ENCODE peak calls at places on chromosomes 6 and 20, in ten cellular contexts. K is adrenal gland, P is PC-9, O is astrocyte of the cerebellum, C is fibroblast of pulmonary artery, G is fibroblast of the aortic adventitia, W is stomach, L is breast epithelium, H is sigmoid colon, V is prostate gland. X is an unnamed sample.

GRCh38 chr6:134732761-134733160 is 217.1 kb downstream of the ALDH8A1 start:
- DNase-seq in H (no peak), V (no peak), G (no peak), P (no peak), L (no peak), C (no peak), O (no peak), W (no peak), K (no peak), X (no peak)

GRCh38 chr6:30752164-30752927 is 8.0 kb upstream of the IER3 start:
- DNase-seq in O (peak), G (peak), H (peak), P (peak), K (peak), L (peak), C (peak), V (peak), W (peak), X (peak)

GRCh38 chr6:149701699-149702098 is 16.2 kb downstream of the LATS1 start:
- DNase-seq in P (no peak), C (no peak), H (no peak), K (no peak), G (peak), V (no peak), O (no peak), W (no peak), L (no peak), X (no peak)

GRCh38 chr6:46097381-46097780 is 32.4 kb upstream of the ENPP4 start:
- DNase-seq in O (no peak), P (no peak), V (no peak), C (no peak), L (no peak), H (no peak), W (no peak), G (no peak), K (no peak), X (no peak)

GRCh38 chr20:19935842-19936241 is 81.3 kb upstream of the NAA20 start:
- DNase-seq in O (no peak), C (no peak), V (peak), P (peak), H (no peak), K (no peak), G (no peak), L (peak), W (peak), X (no peak)

GRCh38 chr6:1597924-1598323 is 11.8 kb upstream of the FOXC1 start:
- DNase-seq in V (no peak), H (no peak), W (no peak), P (no peak), L (no peak), O (no peak), C (peak), K (no peak), G (peak), X (no peak)

GRCh38 chr6:83167726-83168278 is 25.3 kb downstream of the PGM3 start:
- DNase-seq in K (no peak), C (no peak), P (no peak), O (no peak), G (no peak), W (no peak), V (no peak), L (no peak), H (no peak), X (no peak)

GRCh38 chr6:119390276-119390793 is 40.8 kb upstream of the MAN1A1 start:
- DNase-seq in W (no peak), P (no peak), O (no peak), H (no peak), L (no peak), G (peak), V (no peak), K (no peak), C (peak), X (no peak)

GRCh38 chr6:163405412-163406309 is 8.9 kb upstream of the QKI start:
- DNase-seq in O (no peak), K (peak), L (no peak), H (peak), G (peak), P (no peak), W (peak), C (no peak), V (peak), X (no peak)

GRCh38 chr20:10922941-10923340 is 249.1 kb upstream of the JAG1 start:
- DNase-seq in L (no peak), V (no peak), K (no peak), H (no peak), W (no peak), O (peak), C (peak), G (peak), P (peak), X (peak)

GRCh38 chr6:71579902-71580301 is 291.3 kb downstream of the OGFRL1 start:
- DNase-seq in W (no peak), G (no peak), H (no peak), L (no peak), C (no peak), V (no peak), K (no peak), O (no peak), P (no peak), X (no peak)

GRCh38 chr6:14228571-14228970 is 111.0 kb downstream of the CD83 start:
- DNase-seq in C (peak), V (no peak), W (no peak), H (no peak), P (no peak), O (peak), L (no peak), G (peak), K (no peak), X (no peak)

GRCh38 chr20:20014659-20015058 is 2.5 kb upstream of the NAA20 start:
- DNase-seq in H (no peak), C (peak), V (peak), W (no peak), O (no peak), P (no peak), K (no peak), L (no peak), G (no peak), X (no peak)

GRCh38 chr20:60008130-60008808 is 50.0 kb downstream of the CDH26 start:
- DNase-seq in V (no peak), G (no peak), C (no peak), H (no peak), W (no peak), O (no peak), P (no peak), L (no peak), K (no peak), X (no peak)

GRCh38 chr20:45017859-45018258 is 51.5 kb downstream of the STK4 start:
- DNase-seq in K (no peak), C (no peak), O (no peak), G (no peak), H (no peak), V (no peak), W (no peak), L (no peak), P (no peak), X (no peak)

GRCh38 chr20:3421985-3422384 is 14.5 kb upstream of the DNAAF9 start:
- DNase-seq in K (no peak), H (no peak), C (no peak), P (no peak), W (no peak), L (no peak), G (no peak), O (no peak), V (no peak), X (no peak)

GRCh38 chr6:163844761-163845160 is 430.2 kb downstream of the QKI start:
- DNase-seq in K (no peak), O (no peak), V (no peak), W (no peak), G (no peak), L (no peak), P (no peak), C (no peak), H (no peak), X (no peak)

GRCh38 chr20:9062066-9062465 is 6.8 kb upstream of the PLCB4 start:
- DNase-seq in P (no peak), H (no peak), O (no peak), K (no peak), V (no peak), L (no peak), W (no peak), G (no peak), C (no peak), X (no peak)

GRCh38 chr6:138499303-138499991 is at the start of gene NHSL1:
- DNase-seq in K (no peak), V (no peak), P (no peak), O (peak), C (no peak), G (no peak), W (no peak), H (no peak), L (no peak), X (no peak)

GRCh38 chr6:167881327-167881726 is 54.6 kb downstream of the AFDN start:
- DNase-seq in P (no peak), W (no peak), O (no peak), H (no peak), G (no peak), L (no peak), C (no peak), V (no peak), K (no peak), X (no peak)

GRCh38 chr6:80098392-80098791 is 8.1 kb upstream of the BCKDHB start:
- DNase-seq in L (no peak), O (no peak), P (no peak), C (no peak), H (no peak), W (no peak), V (no peak), K (no peak), G (peak), X (no peak)

GRCh38 chr6:64000873-64001497 is 365.4 kb downstream of the PHF3 start:
- DNase-seq in W (no peak), C (no peak), P (no peak), V (no peak), G (no peak), H (no peak), L (no peak), K (no peak), O (no peak), X (no peak)

GRCh38 chr6:169235286-169235685 is 18.4 kb downstream of the THBS2 start:
- DNase-seq in G (no peak), W (no peak), P (no peak), L (no peak), V (no peak), H (no peak), C (no peak), O (no peak), K (no peak), X (no peak)

GRCh38 chr20:34062651-34063482 is 49.2 kb downstream of the EIF2S2 start:
- DNase-seq in W (no peak), O (no peak), L (no peak), G (peak), C (peak), P (no peak), H (no peak), V (no peak), K (no peak), X (no peak)

GRCh38 chr6:114007451-114007953 is 36.6 kb upstream of the HDAC2 start:
- DNase-seq in O (peak), W (no peak), L (no peak), H (no peak), V (no peak), K (no peak), G (no peak), P (peak), C (no peak), X (no peak)

GRCh38 chr6:109791301-109791700 is 100.2 kb downstream of the FIG4 start:
- DNase-seq in L (no peak), O (no peak), G (no peak), V (no peak), K (no peak), W (no peak), H (no peak), P (no peak), C (no peak), X (no peak)

GRCh38 chr6:137870744-137871247 is 3.7 kb downstream of the TNFAIP3 start:
- DNase-seq in V (no peak), O (no peak), W (no peak), G (peak), K (no peak), P (no peak), L (no peak), H (no peak), C (peak), X (no peak)

GRCh38 chr20:16488086-16488485 is 85.2 kb downstream of the KIF16B start:
- DNase-seq in V (no peak), W (no peak), L (no peak), G (no peak), P (no peak), C (no peak), H (no peak), K (no peak), O (no peak), X (no peak)

GRCh38 chr20:16500197-16500596 is 73.1 kb downstream of the KIF16B start:
- DNase-seq in O (no peak), L (no peak), V (no peak), K (no peak), C (no peak), P (no peak), G (no peak), H (no peak), W (no peak), X (no peak)

GRCh38 chr6:26175428-26176181 is 88.4 kb downstream of the HFE start:
- DNase-seq in G (peak), L (no peak), P (no peak), H (no peak), W (no peak), V (no peak), O (no peak), K (no peak), C (peak), X (no peak)

GRCh38 chr20:34475979-34476736 is 40.1 kb upstream of the DYNLRB1 start:
- DNase-seq in P (no peak), O (no peak), C (peak), K (peak), H (no peak), G (peak), W (peak), L (no peak), V (peak), X (no peak)

DNA sequence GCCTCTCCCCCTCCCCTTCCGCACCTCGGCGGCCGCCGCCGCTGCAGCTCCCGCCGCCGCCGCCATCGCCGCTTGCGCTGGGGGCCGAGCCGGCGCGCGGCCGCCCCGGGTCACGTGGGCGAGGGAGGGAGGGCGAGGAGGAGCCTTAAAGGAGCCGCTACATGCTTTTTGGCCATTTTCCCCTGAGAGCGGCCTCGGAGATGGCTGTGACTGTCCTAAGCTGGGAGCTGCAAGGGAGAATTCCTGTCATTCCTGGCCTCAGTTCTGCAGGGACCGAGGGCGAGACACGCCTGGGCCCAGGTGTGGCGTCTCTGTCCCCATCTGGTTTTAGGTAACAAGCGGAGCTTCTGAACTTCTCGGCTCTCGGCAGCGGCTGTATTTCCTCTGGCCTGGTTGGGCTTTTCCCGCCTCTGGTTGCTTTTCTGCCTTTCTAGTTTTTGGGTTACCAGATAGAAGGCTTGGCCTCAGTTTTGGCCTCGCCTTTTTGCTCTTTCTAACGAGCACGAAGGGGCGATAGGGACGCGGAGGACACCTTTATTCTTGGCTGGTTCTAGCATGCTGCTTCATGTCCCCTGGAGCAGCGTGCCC is at the start of gene EHMT2:
- DNase-seq in W (peak), H (peak), V (peak), P (peak), G (peak), K (peak), C (peak), L (peak), O (peak), X (no peak)
- TF ChIP-seq CTCF in W (no peak), H (no peak), V (peak), P (no peak), G (peak), K (peak), C (no peak), L (no peak), O (no peak), X (no peak)

DNA sequence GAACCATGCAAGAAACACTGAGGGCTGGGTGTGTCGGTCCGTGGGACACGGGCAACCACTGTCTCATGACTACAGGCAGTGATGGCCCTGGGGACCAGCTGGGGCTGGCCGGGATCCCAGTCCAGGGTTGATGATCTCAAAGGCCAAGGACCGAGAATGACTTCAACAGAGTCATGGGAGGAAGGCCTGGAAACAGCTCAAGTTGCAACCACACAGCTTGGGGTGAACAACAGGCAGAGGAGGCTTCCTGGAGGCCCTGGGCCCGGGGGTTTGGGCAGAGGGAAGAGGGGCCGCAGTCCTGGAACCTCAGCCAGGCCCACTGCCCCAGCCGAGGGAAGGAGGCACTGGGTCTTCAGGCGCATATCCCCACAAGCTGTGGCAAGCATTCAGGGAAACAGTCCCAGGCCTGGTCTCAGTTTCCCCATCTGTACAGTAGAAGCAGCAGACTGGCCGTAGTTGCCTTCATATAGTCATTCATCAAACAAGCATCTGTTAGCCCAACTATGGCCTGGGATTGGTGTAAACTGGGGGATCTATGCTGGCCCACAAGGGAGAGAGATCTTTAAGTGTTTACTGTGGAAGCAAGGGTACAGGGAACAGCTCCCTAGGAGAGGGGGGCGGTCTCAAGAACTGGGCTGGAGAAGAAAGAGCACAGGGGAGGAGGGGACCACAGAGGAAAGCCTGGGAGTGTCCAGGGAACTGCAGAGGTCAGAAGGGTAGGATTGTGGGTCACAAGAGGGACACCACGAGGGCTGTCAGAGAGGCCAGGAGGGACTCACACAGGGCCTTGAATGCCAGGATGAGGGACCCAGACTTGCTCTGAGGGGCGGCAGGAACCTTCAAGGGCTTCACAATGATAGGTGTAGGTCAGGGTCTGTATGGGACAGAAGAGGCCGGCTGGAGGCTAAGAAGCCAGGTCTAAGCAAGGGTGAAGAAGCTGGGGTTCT is 2.1 kb downstream of the MYL9 start:
- DNase-seq in H (peak), O (no peak), L (no peak), G (peak), C (peak), P (no peak), K (peak), V (no peak), W (no peak), X (no peak)
- H3K4me3 ChIP-seq in H (peak), O (peak), L (peak), G (peak), C (peak), P (no peak), K (no peak), V (peak), W (peak), X (peak)

GRCh38 chr20:48348022-48348421 is 479.8 kb downstream of the PREX1 start:
- DNase-seq in O (no peak), W (no peak), H (no peak), C (no peak), L (no peak), G (no peak), P (no peak), K (no peak), V (no peak), X (no peak)

GRCh38 chr20:48349673-48350072 is 478.1 kb downstream of the PREX1 start:
- DNase-seq in W (no peak), L (no peak), K (no peak), V (no peak), O (no peak), G (no peak), P (no peak), H (no peak), C (no peak), X (no peak)

GRCh38 chr20:48352042-48352441 is 475.8 kb downstream of the PREX1 start:
- DNase-seq in H (no peak), W (no peak), K (no peak), O (no peak), G (no peak), P (no peak), L (no peak), C (no peak), V (no peak), X (no peak)

GRCh38 chr20:48352628-48353027 is 475.2 kb downstream of the PREX1 start:
- DNase-seq in K (no peak), C (no peak), W (no peak), G (no peak), V (no peak), L (no peak), O (no peak), P (no peak), H (no peak), X (no peak)

GRCh38 chr20:48350291-48350988 is 477.4 kb downstream of the PREX1 start:
- DNase-seq in C (peak), P (no peak), V (no peak), O (no peak), K (no peak), L (no peak), G (no peak), H (no peak), W (no peak), X (no peak)
- TF ChIP-seq CTCF in C (peak), P (peak), V (no peak), O (peak), K (no peak), L (no peak), G (no peak), H (no peak), W (no peak), X (no peak)

GRCh38 chr6:112270756-112271155 is 16.4 kb upstream of the LAMA4 start:
- DNase-seq in L (no peak), H (no peak), V (no peak), G (no peak), K (no peak), P (no peak), O (no peak), C (no peak), W (no peak), X (no peak)

GRCh38 chr6:112269165-112269564 is 14.8 kb upstream of the LAMA4 start:
- DNase-seq in V (no peak), O (no peak), P (no peak), W (no peak), K (no peak), H (no peak), C (peak), L (no peak), G (peak), X (no peak)

GRCh38 chr6:112269979-112270378 is 15.6 kb upstream of the LAMA4 start:
- DNase-seq in C (no peak), V (no peak), P (no peak), O (no peak), G (no peak), W (no peak), L (no peak), K (no peak), H (no peak), X (no peak)

GRCh38 chr6:112268011-112268410 is 13.6 kb upstream of the LAMA4 start:
- DNase-seq in O (no peak), H (no peak), K (no peak), W (no peak), V (no peak), G (no peak), L (no peak), C (no peak), P (no peak), X (no peak)

GRCh38 chr6:112268628-112269027 is 14.3 kb upstream of the LAMA4 start:
- DNase-seq in L (no peak), W (no peak), H (no peak), V (no peak), P (no peak), C (no peak), O (no peak), G (no peak), K (no peak), X (no peak)
- H3K4me3 ChIP-seq in L (no peak), W (no peak), H (no peak), V (no peak), P (no peak), C (no peak), O (no peak), G (no peak), K (no peak), X (no peak)

DNA sequence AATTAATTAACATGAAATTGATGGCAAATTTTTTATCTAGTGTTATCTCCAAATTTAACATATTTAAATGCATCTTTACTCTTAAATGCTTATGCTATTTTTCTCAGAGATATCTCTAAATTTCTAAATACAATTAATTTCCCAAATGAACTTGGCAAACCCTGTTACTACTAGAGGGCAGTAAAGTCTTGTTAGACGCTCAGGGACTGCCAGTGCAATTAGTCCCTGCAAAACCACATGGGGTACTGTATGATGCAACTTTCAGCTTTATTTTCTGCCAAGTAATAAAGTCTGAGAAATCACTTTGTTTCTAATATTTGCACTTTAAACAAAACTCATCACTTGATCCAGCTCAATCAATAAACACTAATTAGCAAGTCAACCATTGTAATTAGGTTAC is 76.0 kb upstream of the ADGRB3 start:
- DNase-seq in W (no peak), G (no peak), C (no peak), K (no peak), V (no peak), H (no peak), P (no peak), L (no peak), O (peak), X (no peak)
- TF ChIP-seq CTCF in W (no peak), G (no peak), C (no peak), K (no peak), V (no peak), H (no peak), P (no peak), L (no peak), O (peak), X (no peak)

GRCh38 chr6:84258268-84258667 is 30.8 kb upstream of the CEP162 start:
- DNase-seq in W (no peak), G (no peak), C (no peak), K (no peak), V (no peak), H (no peak), O (no peak), P (no peak), L (no peak), X (no peak)
- H3K4me3 ChIP-seq in W (no peak), G (peak), C (peak), K (no peak), V (no peak), H (no peak), O (no peak), P (no peak), L (no peak), X (no peak)

GRCh38 chr20:31738729-31739549 is at the start of gene TPX2:
- DNase-seq in H (peak), V (peak), W (peak), G (peak), O (peak), P (peak), C (peak), K (peak), L (peak), X (peak)
- TF ChIP-seq CTCF in H (peak), V (peak), W (no peak), G (peak), O (peak), P (no peak), C (peak), K (peak), L (peak), X (peak)